ENCODE peak calls at places on chromosomes 6 and 20, in seven cellular contexts. Y, G, N, S, D, M and C are unnamed samples.

GRCh38 chr6:74964871-74965441 is 240.9 kb downstream of the COL12A1 start:
- DNase-seq in Y (no peak), G (no peak), N (no peak), S (peak), D (no peak), M (no peak), C (no peak)

GRCh38 chr20:3203315-3204123 is 963 bp downstream of the DDRGK1 start:
- DNase-seq in Y (no peak), G (no peak), N (peak), S (peak), D (no peak), M (no peak), C (no peak)

GRCh38 chr6:104771258-104771832 is 88.4 kb downstream of the HACE1 start:
- DNase-seq in Y (no peak), G (no peak), N (peak), S (peak), D (no peak), M (no peak), C (no peak)

GRCh38 chr6:115773741-115774140 is 286.9 kb downstream of the FRK start:
- DNase-seq in Y (no peak), G (no peak), N (no peak), S (no peak), D (no peak), M (no peak), C (no peak)

GRCh38 chr6:134177236-134177635 is 124.8 kb upstream of the SLC2A12 start:
- DNase-seq in Y (no peak), G (no peak), N (no peak), S (no peak), D (no peak), M (no peak), C (no peak)

GRCh38 chr20:21704408-21705385 is 767 bp upstream of the PAX1 start:
- DNase-seq in Y (no peak), G (no peak), N (no peak), S (no peak), D (no peak), M (no peak), C (no peak)

GRCh38 chr20:3221398-3222226 is 12.3 kb downstream of the ITPA start:
- DNase-seq in Y (no peak), G (no peak), N (no peak), S (no peak), D (no peak), M (no peak), C (no peak)

GRCh38 chr6:6557871-6558270 is 30.6 kb upstream of the LY86 start:
- DNase-seq in Y (no peak), G (no peak), N (no peak), S (no peak), D (no peak), M (no peak), C (no peak)

GRCh38 chr20:58037631-58038030 is 190.8 kb downstream of the ANKRD60 start:
- DNase-seq in Y (no peak), G (no peak), N (no peak), S (no peak), D (no peak), M (no peak), C (no peak)

GRCh38 chr6:30570760-30571084 is 520 bp upstream of the ABCF1 start:
- DNase-seq in Y (no peak), G (no peak), N (no peak), S (no peak), D (no peak), M (no peak), C (no peak)

GRCh38 chr6:24704468-24704867 is 14.5 kb downstream of the C6orf62 start:
- DNase-seq in Y (no peak), G (no peak), N (no peak), S (no peak), D (no peak), M (no peak), C (no peak)

GRCh38 chr6:42251911-42252637 is 34.4 kb upstream of the MRPS10 start:
- DNase-seq in Y (no peak), G (peak), N (no peak), S (no peak), D (no peak), M (no peak), C (no peak)

GRCh38 chr6:13248053-13248452 is 80.3 kb downstream of the TBC1D7 start:
- DNase-seq in Y (no peak), G (no peak), N (no peak), S (no peak), D (no peak), M (no peak), C (no peak)

GRCh38 chr6:13400772-13401171 is 72.4 kb upstream of the TBC1D7 start:
- DNase-seq in Y (no peak), G (no peak), N (peak), S (no peak), D (no peak), M (no peak), C (no peak)

GRCh38 chr20:8662433-8662954 is 406.4 kb upstream of the PLCB4 start:
- DNase-seq in Y (no peak), G (no peak), N (no peak), S (no peak), D (no peak), M (no peak), C (no peak)

GRCh38 chr6:18585032-18585573 is 198.0 kb downstream of the RNF144B start:
- DNase-seq in Y (peak), G (peak), N (no peak), S (peak), D (no peak), M (no peak), C (no peak)

GRCh38 chr6:90530882-90531281 is 56.0 kb downstream of the MAP3K7 start:
- DNase-seq in Y (no peak), G (no peak), N (no peak), S (no peak), D (no peak), M (no peak), C (no peak)

GRCh38 chr6:130369821-130370220 is 4.0 kb downstream of the TMEM200A start:
- DNase-seq in Y (no peak), G (no peak), N (no peak), S (no peak), D (no peak), M (no peak), C (no peak)

GRCh38 chr6:106745824-106746610 is 116.6 kb downstream of the QRSL1 start:
- DNase-seq in Y (peak), G (no peak), N (no peak), S (peak), D (no peak), M (no peak), C (no peak)

GRCh38 chr20:61478611-61479305 is 226.7 kb downstream of the CDH4 start:
- DNase-seq in Y (no peak), G (no peak), N (no peak), S (no peak), D (no peak), M (no peak), C (peak)

GRCh38 chr6:136539967-136540366 is 10.3 kb downstream of the MAP7 start:
- DNase-seq in Y (no peak), G (no peak), N (no peak), S (no peak), D (no peak), M (no peak), C (no peak)